ENCODE peak calls at places on chromosomes 7 and 10, in eight cellular contexts. K is T follicular helper cell, J is AML-193, V is NCI-H345, R is NCI-H774, T is Calu3, E is GM19239, C is ELR. N is an unnamed sample.

GRCh38 chr7:6640246-6640721 is 3.2 kb downstream of the ZNF316 start:
- DNase-seq in K (no peak), J (no peak), V (no peak), R (no peak), T (no peak), E (no peak), C (peak), N (no peak)

GRCh38 chr10:99297033-99297432 is 32.1 kb upstream of the CNNM1 start:
- DNase-seq in K (no peak), J (no peak), V (no peak), R (no peak), T (peak), E (no peak), C (no peak), N (no peak)

GRCh38 chr7:2845193-2845592 is 1.1 kb upstream of the GNA12 start:
- DNase-seq in K (no peak), J (no peak), V (no peak), R (no peak), T (no peak), E (no peak), C (no peak), N (no peak)

GRCh38 chr7:51705701-51706100 is 389.1 kb upstream of the COBL start:
- DNase-seq in K (no peak), J (no peak), V (no peak), R (no peak), T (no peak), E (no peak), C (no peak), N (no peak)

GRCh38 chr10:88831709-88832108 is 19.9 kb downstream of the ANKRD22 start:
- DNase-seq in K (peak), J (no peak), V (no peak), R (no peak), T (no peak), E (no peak), C (no peak), N (no peak)

GRCh38 chr10:100993986-100994708 is 5.5 kb upstream of the LZTS2 start:
- DNase-seq in K (no peak), J (no peak), V (peak), R (no peak), T (no peak), E (no peak), C (peak), N (no peak)

GRCh38 chr7:12685550-12685949 is 1.9 kb upstream of the ARL4A start:
- DNase-seq in K (peak), J (peak), V (peak), R (no peak), T (peak), E (no peak), C (peak), N (peak)

GRCh38 chr10:118927317-118927716 is 102.2 kb upstream of the NANOS1 start:
- DNase-seq in K (no peak), J (no peak), V (no peak), R (no peak), T (no peak), E (no peak), C (no peak), N (no peak)

GRCh38 chr10:69335063-69335587 is 56.8 kb downstream of the HK1 start:
- DNase-seq in K (no peak), J (peak), V (no peak), R (no peak), T (no peak), E (no peak), C (no peak), N (peak)

GRCh38 chr10:120336910-120337540 is 120.0 kb upstream of the PLPP4 start:
- DNase-seq in K (peak), J (peak), V (peak), R (no peak), T (peak), E (peak), C (peak), N (no peak)

GRCh38 chr7:105267244-105267643 is 121.5 kb downstream of the SRPK2 start:
- DNase-seq in K (no peak), J (no peak), V (no peak), R (no peak), T (no peak), E (no peak), C (no peak), N (no peak)

GRCh38 chr10:75568721-75569120 is 137.3 kb downstream of the LRMDA start:
- DNase-seq in K (no peak), J (no peak), V (no peak), R (peak), T (no peak), E (no peak), C (no peak), N (no peak)

N was measured in GF-D8.